ENCODE peak calls at places on chromosome 5, in eight cellular contexts. C, M, D, G, T, V, H and P are unnamed samples.

GRCh38 chr5:139690385-139691274 is 42.5 kb downstream of the CXXC5 start:
- DNase-seq in H (no peak), D (no peak), C (no peak), M (no peak), T (peak; percentile 76), V (peak; percentile 70), G (peak; percentile 76), P (no peak)

GRCh38 chr5:116861662-116862061 is 287.0 kb upstream of the SEMA6A start:
- DNase-seq in D (no peak), V (no peak), C (no peak), G (no peak), H (no peak), M (no peak), T (no peak), P (no peak)

GRCh38 chr5:173293817-173294672 is 34.2 kb downstream of the STC2 start:
- DNase-seq in D (peak; percentile 81), C (peak; percentile 57), M (peak; percentile 74), G (peak; percentile 71), H (no peak), T (peak; percentile 93), V (peak; percentile 79), P (peak; percentile 68)

GRCh38 chr5:133789428-133789827 is 177.1 kb upstream of the FSTL4 start:
- DNase-seq in G (no peak), T (no peak), V (no peak), M (no peak), C (no peak), D (no peak), H (no peak), P (no peak)

GRCh38 chr5:172179032-172179989 is 8.7 kb downstream of the STK10 start:
- DNase-seq in H (peak; percentile 59), G (peak; percentile 46), C (peak; percentile 73), T (no peak), D (no peak), V (no peak), M (no peak), P (peak; percentile 60)

GRCh38 chr5:170534177-170534576 is 30.4 kb downstream of the KCNIP1 start:
- DNase-seq in H (no peak), M (no peak), C (no peak), G (no peak), V (no peak), T (no peak), D (no peak), P (no peak)

GRCh38 chr5:81023261-81024015 is 63.3 kb downstream of the RASGRF2 start:
- DNase-seq in G (no peak), V (no peak), D (no peak), H (no peak), T (no peak), C (no peak), M (no peak), P (no peak)

GRCh38 chr5:172235827-172236749 is 42.1 kb downstream of the EFCAB9 start:
- DNase-seq in T (no peak), D (no peak), H (no peak), M (peak; percentile 32), C (no peak), G (peak; percentile 18), V (no peak), P (no peak)

GRCh38 chr5:138491669-138492551 is 26.6 kb downstream of the EGR1 start:
- DNase-seq in C (peak; percentile 90), D (peak; percentile 96), T (peak; percentile 88), H (peak; percentile 77), V (peak; percentile 95), G (peak; percentile 74), M (peak; percentile 93), P (peak; percentile 74)

GRCh38 chr5:141694479-141694878 is 12.4 kb upstream of the ARAP3 start:
- DNase-seq in V (no peak), D (no peak), M (no peak), T (no peak), C (no peak), H (no peak), G (no peak), P (no peak)

GRCh38 chr5:67047180-67047579 is 149.4 kb downstream of the CD180 start:
- DNase-seq in C (no peak), V (peak; percentile 37), D (no peak), H (no peak), G (no peak), T (peak; percentile 5), M (peak; percentile 48), P (no peak)

GRCh38 chr5:14900661-14901461 is 29.3 kb upstream of the ANKH start:
- DNase-seq in V (no peak), D (no peak), M (no peak), C (no peak), G (peak; percentile 71), H (no peak), T (no peak), P (no peak)

DNA sequence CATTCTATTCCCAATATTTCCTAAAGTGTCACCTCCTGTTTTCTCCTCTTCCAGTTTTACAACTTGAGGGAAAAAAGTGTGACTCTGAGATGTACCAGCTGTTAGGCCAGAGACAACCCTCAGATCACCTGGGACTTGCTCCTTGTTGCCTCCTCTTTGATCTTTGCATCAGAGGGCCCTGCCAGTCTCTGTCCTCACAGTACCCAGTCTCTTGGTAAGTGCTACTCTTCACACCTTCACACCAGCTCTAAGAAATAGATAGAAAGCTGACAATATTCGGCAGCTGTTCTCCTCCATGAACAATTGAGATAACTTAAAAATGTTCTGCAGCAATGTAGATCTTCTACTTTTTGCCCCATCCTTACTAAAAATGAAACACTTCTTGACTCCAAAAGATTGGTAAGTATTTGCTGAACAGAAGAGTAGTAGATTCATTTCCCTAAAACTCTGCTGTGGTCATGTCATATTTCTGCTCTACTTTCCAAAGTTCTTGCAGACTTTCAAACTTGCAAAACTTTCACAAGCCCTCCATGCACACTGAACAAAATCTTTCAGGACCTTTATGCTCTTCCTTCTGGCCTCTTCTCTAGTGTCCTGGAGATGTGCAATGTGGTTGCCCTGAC is 188.5 kb downstream of the SNX18 start:
- DNase-seq in H (no peak), M (no peak), V (no peak), T (no peak), D (no peak), G (no peak), C (no peak), P (no peak)
- H3K4me3 ChIP-seq in H (no peak overlapping the region), M (no peak overlapping the region), V (no peak overlapping the region), T (no peak overlapping the region), D (no peak overlapping the region), G (no peak overlapping the region), C (no peak overlapping the region), P (no peak overlapping the region)

GRCh38 chr5:124741711-124742496 is 4.5 kb downstream of the ZNF608 start:
- DNase-seq in C (no peak), T (peak; percentile 91), V (peak; percentile 51), D (no peak), M (peak; percentile 55), G (peak; percentile 94), H (no peak), P (peak; percentile 93)

GRCh38 chr5:124742983-124743533 is 3.4 kb downstream of the ZNF608 start:
- DNase-seq in T (no peak), D (no peak), C (no peak), M (no peak), G (peak; percentile 88), V (peak; percentile 54), H (no peak), P (peak; percentile 84)

GRCh38 chr5:124744170-124744911 is 2.1 kb downstream of the ZNF608 start:
- DNase-seq in D (peak; percentile 78), G (no peak), V (peak; percentile 75), H (no peak), C (no peak), M (peak; percentile 76), T (no peak), P (no peak)

GRCh38 chr5:124742521-124742920 is 3.9 kb downstream of the ZNF608 start:
- DNase-seq in M (no peak), T (no peak), C (no peak), V (no peak), H (no peak), D (no peak), G (no peak), P (no peak)

DNA sequence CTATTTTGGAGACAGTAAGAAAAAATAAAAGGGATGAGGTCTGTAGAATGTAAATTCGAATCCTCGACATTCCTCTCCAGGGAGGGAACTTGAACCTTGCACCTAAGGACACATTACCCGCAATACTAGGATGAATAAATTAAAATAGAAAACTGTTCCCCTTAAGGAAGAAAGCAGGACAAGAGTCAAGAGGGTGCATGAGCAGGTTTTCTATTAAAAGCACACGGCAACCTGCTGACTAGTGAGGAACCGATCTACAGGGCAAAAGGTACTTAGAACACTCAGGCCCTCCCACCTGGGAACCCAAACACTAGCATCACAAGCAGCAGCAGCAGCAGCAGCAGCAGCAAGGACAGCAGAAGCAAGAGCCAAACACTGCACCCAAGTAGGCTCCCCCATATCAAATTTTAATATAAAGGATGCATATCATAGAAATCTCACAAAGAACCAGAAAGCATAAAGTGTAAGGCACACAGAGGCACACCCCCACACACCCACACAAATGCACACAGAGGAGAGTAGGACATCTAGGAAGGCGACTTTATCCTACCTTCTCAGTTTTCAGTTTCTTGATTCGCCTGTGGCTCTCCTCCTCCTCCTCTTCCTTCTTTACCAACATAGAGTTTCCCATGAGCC is 2.8 kb downstream of the ZNF608 start:
- DNase-seq in G (no peak), M (no peak), H (no peak), V (peak; percentile 38), T (peak; percentile 30), D (no peak), C (no peak), P (no peak)
- H3K4me3 ChIP-seq in G (peak overlapping the region; percentile 84), M (peak overlapping the region; percentile 70), H (no peak overlapping the region), V (peak overlapping the region; percentile 9), T (peak overlapping the region; percentile 69), D (peak overlapping the region; percentile 70), C (no peak overlapping the region), P (peak overlapping the region; percentile 71)

DNA sequence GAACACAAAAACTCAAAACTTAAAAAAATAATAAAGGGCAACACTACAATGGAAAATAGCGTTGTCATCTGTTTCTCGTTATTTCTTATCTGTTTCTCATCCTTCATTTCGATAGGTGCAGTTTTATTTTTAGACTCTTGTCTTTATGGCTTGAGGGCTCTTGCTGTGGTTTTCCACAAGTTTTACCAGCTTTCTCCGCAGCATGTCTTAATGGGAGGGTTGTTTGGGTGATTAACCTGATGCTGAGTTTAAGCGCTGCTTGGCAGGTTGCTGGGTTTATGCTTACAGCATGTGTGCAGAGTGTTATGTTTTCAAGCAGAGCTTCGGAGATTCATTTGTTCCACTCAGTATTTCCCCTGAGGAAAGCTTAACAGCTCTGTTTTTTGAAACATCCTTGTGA is 153.9 kb downstream of the SLC12A2 start:
- DNase-seq in C (no peak), T (no peak), D (no peak), V (no peak), G (no peak), H (no peak), M (no peak), P (peak; percentile 87)
- H3K4me3 ChIP-seq in C (no peak overlapping the region), T (no peak overlapping the region), D (no peak overlapping the region), V (no peak overlapping the region), G (no peak overlapping the region), H (no peak overlapping the region), M (no peak overlapping the region), P (no peak overlapping the region)

DNA sequence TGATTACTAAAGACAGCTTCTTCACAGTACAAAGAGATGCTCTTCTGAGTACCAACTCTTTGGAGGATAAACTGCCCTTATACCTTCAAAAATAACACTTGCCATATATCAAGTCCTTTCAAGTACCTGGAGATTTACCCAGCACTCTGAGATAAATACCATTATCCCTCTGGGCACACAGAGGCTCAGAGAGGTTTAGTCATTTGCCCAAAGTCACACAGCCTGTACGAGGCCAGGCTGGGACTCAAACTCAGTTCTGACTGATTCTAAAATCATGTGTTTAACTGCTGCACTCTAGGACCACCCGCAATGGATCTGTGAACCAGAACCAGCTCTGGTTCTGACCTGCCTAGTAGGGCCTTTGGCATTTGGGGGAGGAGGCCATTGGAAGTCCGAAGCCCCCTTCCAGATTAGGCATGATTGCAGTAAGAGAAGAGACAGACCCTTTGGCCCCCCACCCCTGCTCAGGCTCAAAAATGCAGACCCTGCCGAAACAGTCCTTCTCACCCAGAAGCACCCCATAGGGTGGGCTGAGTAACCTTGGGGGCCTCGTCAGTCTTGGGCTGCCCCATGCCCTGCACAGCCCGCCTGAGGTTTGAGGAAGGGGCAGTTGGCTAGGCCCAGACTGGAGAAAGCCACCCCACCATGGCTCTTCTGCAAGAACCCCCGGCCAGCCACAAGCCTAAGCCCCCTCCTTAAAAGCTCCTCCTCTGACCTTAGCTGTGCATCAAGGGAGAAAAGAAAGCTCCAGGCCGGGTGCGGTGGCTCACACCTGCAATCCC is 32.8 kb upstream of the IL17B start:
- DNase-seq in G (no peak), C (no peak), T (no peak), V (no peak), M (no peak), H (no peak), D (peak; percentile 23), P (no peak)
- H3K4me3 ChIP-seq in G (no peak overlapping the region), C (no peak overlapping the region), T (no peak overlapping the region), V (no peak overlapping the region), M (peak overlapping the region; percentile 58), H (no peak overlapping the region), D (peak overlapping the region; percentile 55), P (no peak overlapping the region)